ENCODE peak calls at places on chromosomes 5 and 9, in four cellular contexts. V is PC-3, Z is neural progenitor cell, J is astrocyte. M is an unnamed sample.

GRCh38 chr9:95993342-95993741 is 117.9 kb downstream of the ERCC6L2 start:
- DNase-seq in V (no peak), Z (no peak), J (no peak), M (no peak)

GRCh38 chr5:79236364-79236969 is 536 bp downstream of the JMY start:
- DNase-seq in V (peak), Z (peak), J (peak), M (no peak)

GRCh38 chr5:37940931-37941623 is 101.2 kb upstream of the GDNF start:
- DNase-seq in V (peak), Z (no peak), J (no peak), M (peak)

GRCh38 chr5:164094321-164094720 is 588.9 kb downstream of the MAT2B start:
- DNase-seq in V (no peak), Z (no peak), J (no peak), M (no peak)

GRCh38 chr5:155923784-155924183 is 403.2 kb upstream of the SGCD start:
- DNase-seq in V (no peak), Z (no peak), J (no peak), M (no peak)

GRCh38 chr9:10649076-10649475 is 36.3 kb upstream of the PTPRD start:
- DNase-seq in V (peak), Z (no peak), J (no peak), M (no peak)

GRCh38 chr5:153504726-153505125 is 14.3 kb downstream of the GRIA1 start:
- DNase-seq in V (no peak), Z (no peak), J (no peak), M (no peak)

GRCh38 chr5:56668996-56669395 is 146.4 kb upstream of the MAP3K1 start:
- DNase-seq in V (peak), Z (no peak), J (no peak), M (no peak)

GRCh38 chr9:92328225-92328624 is 2.5 kb downstream of the CENPP start:
- DNase-seq in V (peak), Z (peak), J (peak), M (no peak)

GRCh38 chr9:127264462-127265040 is at the start of gene GARNL3:
- DNase-seq in V (no peak), Z (peak), J (no peak), M (no peak)

GRCh38 chr5:78611161-78611605 is 37.4 kb downstream of the LHFPL2 start:
- DNase-seq in V (no peak), Z (peak), J (no peak), M (no peak)

GRCh38 chr5:37582202-37582601 is 203.1 kb downstream of the WDR70 start:
- DNase-seq in V (no peak), Z (no peak), J (no peak), M (no peak)

GRCh38 chr9:27368317-27368985 is 71.5 kb upstream of the EQTN start:
- DNase-seq in V (no peak), Z (peak), J (no peak), M (no peak)

GRCh38 chr5:95446009-95446408 is 54.8 kb downstream of the FAM81B start:
- DNase-seq in V (peak), Z (no peak), J (peak), M (peak)

GRCh38 chr5:137666109-137666850 is 69.6 kb downstream of the KLHL3 start:
- DNase-seq in V (peak), Z (no peak), J (peak), M (no peak)

GRCh38 chr5:138873886-138874200 is 1.3 kb downstream of the LRRTM2 start:
- DNase-seq in V (no peak), Z (no peak), J (no peak), M (no peak)

GRCh38 chr5:138876811-138877210 is 1.7 kb upstream of the LRRTM2 start:
- DNase-seq in V (no peak), Z (no peak), J (no peak), M (no peak)

GRCh38 chr5:138873096-138873885 is 1.8 kb downstream of the LRRTM2 start:
- DNase-seq in V (no peak), Z (no peak), J (no peak), M (no peak)

GRCh38 chr5:138874241-138874640 is 894 bp downstream of the LRRTM2 start:
- DNase-seq in V (no peak), Z (no peak), J (peak), M (no peak)

GRCh38 chr5:138874771-138875628 is at the start of gene LRRTM2:
- DNase-seq in V (no peak), Z (peak), J (peak), M (no peak)
- H3K4me3 ChIP-seq in V (no peak), Z (no peak), J (peak), M (no peak)

GRCh38 chr5:6734781-6735180 is 21.5 kb downstream of the TENT4A start:
- DNase-seq in V (no peak), Z (no peak), J (no peak), M (no peak)

GRCh38 chr5:6734243-6734695 is 21.0 kb downstream of the TENT4A start:
- DNase-seq in V (no peak), Z (no peak), J (peak), M (no peak)

GRCh38 chr5:6731465-6732237 is 18.4 kb downstream of the TENT4A start:
- DNase-seq in V (no peak), Z (peak), J (no peak), M (no peak)

GRCh38 chr5:6732634-6733410 is 19.6 kb downstream of the TENT4A start:
- DNase-seq in V (peak), Z (no peak), J (peak), M (no peak)

DNA sequence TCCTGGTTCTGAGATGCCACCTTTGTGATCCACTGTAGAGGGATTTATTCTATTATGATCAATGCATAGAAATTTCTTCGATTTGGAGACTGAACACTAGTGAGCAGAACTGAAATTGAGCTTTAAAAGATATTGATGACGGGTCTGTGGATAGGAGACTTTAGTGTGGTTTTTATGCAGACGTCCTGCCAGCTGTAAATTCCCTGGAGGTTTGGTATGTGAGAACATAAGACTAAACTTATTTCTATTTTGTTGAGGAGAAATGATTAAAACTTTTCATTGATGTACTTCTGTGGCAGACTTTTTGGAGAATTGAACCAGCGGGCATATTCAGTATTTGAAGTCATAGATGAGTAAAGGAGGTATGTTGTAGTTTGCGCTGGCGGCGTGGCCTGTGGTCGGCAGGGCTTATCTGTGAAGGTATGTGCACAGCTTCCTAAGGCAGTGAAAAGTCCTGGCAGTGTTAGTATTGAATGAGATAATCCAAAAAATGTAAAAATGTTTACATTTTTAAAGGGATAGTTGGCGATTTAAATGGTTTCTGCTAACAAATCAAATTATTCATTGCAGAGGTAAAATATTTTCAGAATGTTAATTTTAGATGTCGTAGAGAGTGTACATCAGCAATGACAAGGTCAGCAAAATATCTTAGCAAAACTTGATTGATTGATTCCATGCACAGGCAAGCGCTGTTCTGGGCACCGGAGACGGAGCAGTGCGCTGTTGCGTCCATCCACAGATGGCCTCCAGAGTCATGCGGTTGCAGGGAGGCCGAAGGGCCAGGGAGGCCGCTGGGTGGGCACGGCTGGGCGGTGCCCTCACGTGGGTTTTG is 20.4 kb downstream of the TENT4A start:
- DNase-seq in V (no peak), Z (no peak), J (peak), M (no peak)
- H3K27ac ChIP-seq in V (no peak), Z (no peak), J (peak), M (no peak)

GRCh38 chr5:126443374-126443851 is 20.2 kb downstream of the GRAMD2B start:
- DNase-seq in V (no peak), Z (no peak), J (no peak), M (no peak)

GRCh38 chr5:126446498-126447224 is 23.5 kb downstream of the GRAMD2B start:
- DNase-seq in V (peak), Z (no peak), J (peak), M (peak)

GRCh38 chr5:126444137-126444536 is 20.9 kb downstream of the GRAMD2B start:
- DNase-seq in V (no peak), Z (no peak), J (no peak), M (no peak)

GRCh38 chr5:126448720-126449119 is 25.5 kb downstream of the GRAMD2B start:
- DNase-seq in V (no peak), Z (no peak), J (no peak), M (no peak)

GRCh38 chr5:126445502-126446174 is 22.4 kb downstream of the GRAMD2B start:
- DNase-seq in V (peak), Z (no peak), J (peak), M (peak)
- H3K9ac ChIP-seq in V (peak), Z (no peak), J (no peak), M (peak)

GRCh38 chr5:126846756-126847155 is 69.8 kb downstream of the LMNB1 start:
- DNase-seq in V (no peak), Z (no peak), J (no peak), M (no peak)
- H3K4me3 ChIP-seq in V (no peak), Z (no peak), J (no peak), M (no peak)

GRCh38 chr5:6961123-6961522 is 247.9 kb downstream of the TENT4A start:
- DNase-seq in V (no peak), Z (no peak), J (no peak), M (no peak)

GRCh38 chr5:6962256-6962655 is 249.0 kb downstream of the TENT4A start:
- DNase-seq in V (peak), Z (no peak), J (no peak), M (no peak)
- H3K27ac ChIP-seq in V (no peak), Z (no peak), J (no peak), M (no peak)

GRCh38 chr9:134320195-134320885 is 5.9 kb upstream of the RXRA start:
- DNase-seq in V (no peak), Z (peak), J (no peak), M (no peak)

GRCh38 chr9:134319306-134320194 is 6.7 kb upstream of the RXRA start:
- DNase-seq in V (no peak), Z (peak), J (no peak), M (no peak)

GRCh38 chr9:134321571-134321930 is 4.7 kb upstream of the RXRA start:
- DNase-seq in V (no peak), Z (no peak), J (no peak), M (no peak)

GRCh38 chr9:134321957-134322741 is 4.1 kb upstream of the RXRA start:
- DNase-seq in V (no peak), Z (no peak), J (no peak), M (no peak)

DNA sequence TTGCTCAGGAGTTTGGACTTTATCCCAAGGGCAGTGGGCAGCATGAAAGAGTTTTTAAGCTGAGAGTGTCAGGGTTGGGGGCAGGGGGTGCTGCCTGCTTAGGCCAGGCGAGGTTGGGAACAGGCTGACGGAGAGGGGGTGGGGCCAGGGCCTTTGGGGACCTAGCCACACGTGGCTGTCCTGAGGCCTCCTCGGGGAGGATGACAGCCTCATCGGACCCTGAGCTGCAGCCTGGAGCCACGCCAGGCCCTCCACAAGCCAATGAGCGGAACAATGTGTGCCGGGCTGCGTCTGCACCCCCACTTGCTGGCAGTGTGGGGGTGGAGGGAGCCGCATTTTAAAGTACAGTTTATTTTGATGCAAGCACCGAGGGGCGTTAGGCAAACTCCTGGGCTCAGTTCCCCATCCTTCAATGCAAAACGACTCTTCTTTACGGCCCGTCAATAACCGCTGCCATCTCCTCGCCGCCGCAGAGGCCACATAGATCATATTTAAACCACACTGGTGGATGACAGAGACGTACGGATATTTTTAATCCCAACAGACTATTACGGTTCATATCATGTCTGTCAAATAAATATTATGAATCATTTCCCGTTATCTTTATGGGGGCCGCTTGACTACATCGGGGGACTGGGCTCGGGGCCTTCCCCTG is 5.2 kb upstream of the RXRA start:
- DNase-seq in V (no peak), Z (peak), J (no peak), M (no peak)
- H3K9ac ChIP-seq in V (no peak), Z (no peak), J (no peak), M (no peak)

GRCh38 chr9:133118179-133118520 is 2.9 kb downstream of the RALGDS start:
- DNase-seq in V (no peak), Z (no peak), J (no peak), M (no peak)
- H3K4me3 ChIP-seq in V (no peak), Z (no peak), J (no peak), M (no peak)

GRCh38 chr9:16687678-16688369 is 182.6 kb downstream of the BNC2 start:
- DNase-seq in V (no peak), Z (no peak), J (peak), M (no peak)

GRCh38 chr9:16690628-16691027 is 179.8 kb downstream of the BNC2 start:
- DNase-seq in V (no peak), Z (no peak), J (no peak), M (no peak)

GRCh38 chr9:16689352-16689938 is 181.0 kb downstream of the BNC2 start:
- DNase-seq in V (peak), Z (no peak), J (peak), M (no peak)

DNA sequence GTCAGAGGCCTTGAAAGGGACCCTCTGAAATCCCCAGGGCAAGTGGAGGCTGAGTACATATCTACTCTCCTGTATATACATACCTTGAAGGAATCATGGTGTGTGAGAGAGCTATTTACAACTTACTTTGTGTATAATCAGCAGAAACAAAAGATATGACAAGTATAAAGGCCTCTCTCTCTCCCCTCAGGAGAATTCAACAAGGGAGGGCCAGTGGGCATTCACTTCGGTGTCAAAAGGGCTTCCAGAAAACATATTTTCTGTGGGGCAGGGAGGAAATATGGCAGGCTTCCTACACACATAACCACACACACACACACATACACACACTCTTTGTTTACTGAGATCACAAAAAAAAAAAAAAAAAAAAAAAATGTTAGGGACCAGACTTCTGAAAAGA is 181.7 kb downstream of the BNC2 start:
- DNase-seq in V (no peak), Z (no peak), J (no peak), M (no peak)
- H3K27ac ChIP-seq in V (no peak), Z (no peak), J (no peak), M (no peak)

GRCh38 chr9:88753691-88754367 is 218.9 kb downstream of the NXNL2 start:
- DNase-seq in V (no peak), Z (no peak), J (no peak), M (no peak)
- H3K9ac ChIP-seq in V (no peak), Z (no peak), J (no peak), M (no peak)